ENCODE peak calls at places on chromosome 1, in eight cellular contexts. One of them, this sample, is unnamed.

GRCh38 chr1:14238472-14239059 is 359.9 kb upstream of the KAZN start:
- DNase-seq in AG10803: no peak
- DNase-seq in stomach: peak
- DNase-seq in mammary epithelial cell: no peak
- DNase-seq in glutamatergic neuron: no peak
- DNase-seq in thoracic aorta: peak
- DNase-seq in omental fat pad: no peak
- DNase-seq in left lung: peak
- DNase-seq in this sample: no peak

GRCh38 chr1:246795094-246795671 is 71.0 kb downstream of the SCCPDH start:
- DNase-seq in thoracic aorta: no peak
- DNase-seq in glutamatergic neuron: no peak
- DNase-seq in AG10803: no peak
- DNase-seq in mammary epithelial cell: no peak
- DNase-seq in stomach: no peak
- DNase-seq in left lung: no peak
- DNase-seq in omental fat pad: no peak
- DNase-seq in this sample: no peak

GRCh38 chr1:161726631-161727342 is 5.4 kb downstream of the FCRLB start:
- DNase-seq in omental fat pad: peak
- DNase-seq in AG10803: peak
- DNase-seq in thoracic aorta: peak
- DNase-seq in glutamatergic neuron: peak
- DNase-seq in left lung: peak
- DNase-seq in stomach: peak
- DNase-seq in mammary epithelial cell: peak
- DNase-seq in this sample: peak

GRCh38 chr1:119008483-119009299 is 20.5 kb upstream of the TBX15 start:
- DNase-seq in mammary epithelial cell: peak
- DNase-seq in thoracic aorta: no peak
- DNase-seq in omental fat pad: no peak
- DNase-seq in stomach: no peak
- DNase-seq in left lung: no peak
- DNase-seq in AG10803: peak
- DNase-seq in glutamatergic neuron: no peak
- DNase-seq in this sample: no peak

GRCh38 chr1:54255026-54255425 is 55.1 kb downstream of the MRPL37 start:
- DNase-seq in glutamatergic neuron: no peak
- DNase-seq in omental fat pad: no peak
- DNase-seq in thoracic aorta: no peak
- DNase-seq in mammary epithelial cell: no peak
- DNase-seq in stomach: no peak
- DNase-seq in AG10803: peak
- DNase-seq in left lung: no peak
- DNase-seq in this sample: no peak

GRCh38 chr1:155070721-155071556 is 7.4 kb downstream of the EFNA4 start:
- DNase-seq in omental fat pad: peak
- DNase-seq in stomach: peak
- DNase-seq in AG10803: peak
- DNase-seq in left lung: peak
- DNase-seq in glutamatergic neuron: peak
- DNase-seq in mammary epithelial cell: no peak
- DNase-seq in thoracic aorta: peak
- DNase-seq in this sample: peak

GRCh38 chr1:100896481-100896982 is 642 bp downstream of the SLC30A7 start:
- DNase-seq in stomach: peak
- DNase-seq in omental fat pad: no peak
- DNase-seq in AG10803: peak
- DNase-seq in glutamatergic neuron: no peak
- DNase-seq in mammary epithelial cell: peak
- DNase-seq in left lung: no peak
- DNase-seq in thoracic aorta: no peak
- DNase-seq in this sample: no peak

GRCh38 chr1:171800342-171800741 is 18.9 kb downstream of the METTL13 start:
- DNase-seq in omental fat pad: no peak
- DNase-seq in thoracic aorta: no peak
- DNase-seq in glutamatergic neuron: no peak
- DNase-seq in left lung: no peak
- DNase-seq in AG10803: no peak
- DNase-seq in stomach: no peak
- DNase-seq in mammary epithelial cell: no peak
- DNase-seq in this sample: no peak

GRCh38 chr1:239732770-239733169 is 346.4 kb downstream of the CHRM3 start:
- DNase-seq in omental fat pad: no peak
- DNase-seq in stomach: no peak
- DNase-seq in AG10803: no peak
- DNase-seq in left lung: no peak
- DNase-seq in mammary epithelial cell: no peak
- DNase-seq in glutamatergic neuron: no peak
- DNase-seq in thoracic aorta: no peak
- DNase-seq in this sample: no peak

GRCh38 chr1:19606817-19607706 is 37.0 kb upstream of the NBL1 start:
- DNase-seq in mammary epithelial cell: no peak
- DNase-seq in stomach: no peak
- DNase-seq in left lung: no peak
- DNase-seq in glutamatergic neuron: no peak
- DNase-seq in omental fat pad: no peak
- DNase-seq in AG10803: peak
- DNase-seq in thoracic aorta: no peak
- DNase-seq in this sample: no peak

GRCh38 chr1:155304558-155305063 is 3.4 kb upstream of the PKLR start:
- DNase-seq in omental fat pad: no peak
- DNase-seq in glutamatergic neuron: no peak
- DNase-seq in AG10803: no peak
- DNase-seq in mammary epithelial cell: no peak
- DNase-seq in stomach: no peak
- DNase-seq in thoracic aorta: no peak
- DNase-seq in left lung: no peak
- DNase-seq in this sample: no peak

GRCh38 chr1:228275435-228276342 is 67.8 kb downstream of the OBSCN start:
- DNase-seq in mammary epithelial cell: peak
- DNase-seq in stomach: peak
- DNase-seq in omental fat pad: peak
- DNase-seq in thoracic aorta: peak
- DNase-seq in glutamatergic neuron: peak
- DNase-seq in AG10803: peak
- DNase-seq in left lung: peak
- DNase-seq in this sample: peak

GRCh38 chr1:56436912-56437403 is 142.4 kb downstream of the PLPP3 start:
- DNase-seq in left lung: no peak
- DNase-seq in glutamatergic neuron: peak
- DNase-seq in mammary epithelial cell: no peak
- DNase-seq in AG10803: no peak
- DNase-seq in thoracic aorta: no peak
- DNase-seq in stomach: no peak
- DNase-seq in omental fat pad: no peak
- DNase-seq in this sample: no peak

GRCh38 chr1:153390938-153391710 is at the start of gene S100A8:
- DNase-seq in stomach: peak
- DNase-seq in thoracic aorta: no peak
- DNase-seq in glutamatergic neuron: no peak
- DNase-seq in AG10803: no peak
- DNase-seq in left lung: peak
- DNase-seq in mammary epithelial cell: peak
- DNase-seq in omental fat pad: no peak
- DNase-seq in this sample: no peak

GRCh38 chr1:53316742-53317650 is 10.9 kb downstream of the LRP8 start:
- DNase-seq in glutamatergic neuron: peak
- DNase-seq in mammary epithelial cell: no peak
- DNase-seq in omental fat pad: no peak
- DNase-seq in thoracic aorta: no peak
- DNase-seq in stomach: no peak
- DNase-seq in left lung: no peak
- DNase-seq in AG10803: no peak
- DNase-seq in this sample: no peak

GRCh38 chr1:115524211-115524610 is 117.6 kb upstream of the VANGL1 start:
- DNase-seq in mammary epithelial cell: peak
- DNase-seq in omental fat pad: no peak
- DNase-seq in thoracic aorta: no peak
- DNase-seq in left lung: no peak
- DNase-seq in stomach: no peak
- DNase-seq in AG10803: no peak
- DNase-seq in glutamatergic neuron: no peak
- DNase-seq in this sample: no peak

DNA sequence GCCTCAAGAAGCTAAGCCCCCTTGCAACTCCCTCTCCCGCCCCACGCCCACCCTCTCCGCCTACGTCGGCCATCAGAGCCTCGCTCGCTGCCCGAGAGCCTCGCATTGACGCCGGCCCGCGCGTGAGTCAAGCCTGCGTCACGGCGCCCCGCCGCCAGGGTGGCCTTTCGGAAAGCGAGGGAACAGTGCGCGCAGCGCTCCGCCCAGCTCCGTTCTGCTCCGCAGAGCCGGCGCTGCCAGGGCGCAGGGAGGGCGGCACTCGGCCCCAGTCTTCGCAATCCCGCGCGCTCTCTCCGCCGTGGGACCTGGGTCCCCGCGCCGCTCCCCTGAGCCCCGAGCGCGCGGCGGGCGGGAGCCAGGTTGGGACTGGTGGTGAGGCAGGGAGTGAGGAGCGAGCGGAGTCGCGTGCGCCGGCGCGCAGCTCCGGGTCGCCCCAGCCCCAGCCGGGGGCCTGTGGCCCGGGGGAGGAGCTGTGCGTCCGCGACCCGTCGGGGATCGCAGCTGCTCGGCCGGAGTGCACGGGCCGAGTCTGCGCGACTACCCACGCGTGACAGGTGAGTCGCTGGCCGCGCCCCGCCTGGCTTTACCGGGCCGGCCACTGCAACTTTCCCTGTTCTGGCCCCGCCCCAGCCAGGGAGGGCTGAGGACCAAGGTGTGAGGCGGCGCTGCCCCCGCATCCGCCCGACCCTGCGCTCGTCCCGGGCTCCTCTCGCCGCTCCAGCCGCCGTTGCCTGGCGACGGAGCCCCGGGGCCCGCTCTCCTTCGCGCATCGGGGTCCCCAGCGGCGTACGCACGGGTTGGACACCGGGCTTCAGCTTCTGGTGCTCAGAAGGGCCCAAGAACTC is at the start of gene SLC6A17:
- DNase-seq in mammary epithelial cell: peak
- DNase-seq in left lung: no peak
- DNase-seq in thoracic aorta: no peak
- DNase-seq in omental fat pad: no peak
- DNase-seq in glutamatergic neuron: peak
- DNase-seq in AG10803: peak
- DNase-seq in stomach: no peak
- DNase-seq in this sample: no peak
- TF ChIP-seq CTCF in mammary epithelial cell: no peak
- TF ChIP-seq CTCF in left lung: no peak
- TF ChIP-seq CTCF in thoracic aorta: no peak
- TF ChIP-seq CTCF in omental fat pad: no peak
- TF ChIP-seq CTCF in glutamatergic neuron: peak
- TF ChIP-seq CTCF in AG10803: peak
- TF ChIP-seq CTCF in stomach: no peak
- TF ChIP-seq CTCF in this sample: peak

DNA sequence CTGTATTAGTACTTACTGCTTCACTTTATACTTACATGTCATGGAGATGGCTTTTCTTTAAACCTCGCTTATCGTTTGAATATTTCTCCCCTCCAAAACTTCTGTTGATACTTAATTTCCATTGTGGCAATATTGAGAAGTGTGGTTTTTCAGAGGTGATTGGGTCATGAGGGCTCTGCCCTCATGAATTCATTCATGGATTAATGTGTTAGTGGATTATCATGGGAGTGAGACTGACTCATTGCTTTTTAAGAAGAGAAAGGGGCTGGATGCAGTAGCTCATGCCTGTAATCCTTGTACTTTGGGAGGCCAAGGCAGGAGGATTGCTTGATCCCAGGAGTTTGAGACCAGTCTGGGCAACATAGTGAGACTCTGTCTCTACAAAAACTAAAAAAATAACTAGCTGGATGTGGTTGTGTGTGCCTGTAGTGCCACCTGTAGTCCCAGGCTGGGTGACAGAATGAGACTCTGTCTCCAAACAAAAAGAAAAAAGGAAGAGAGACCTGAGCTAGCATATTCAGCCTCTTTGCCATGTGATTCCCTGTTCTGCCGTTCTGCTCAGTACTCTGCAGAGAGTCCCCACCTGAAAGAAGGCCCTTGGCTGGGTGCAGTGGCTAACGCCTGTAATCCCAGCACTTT is 30.2 kb downstream of the RABGAP1L start:
- DNase-seq in mammary epithelial cell: no peak
- DNase-seq in omental fat pad: no peak
- DNase-seq in left lung: no peak
- DNase-seq in glutamatergic neuron: no peak
- DNase-seq in thoracic aorta: no peak
- DNase-seq in stomach: no peak
- DNase-seq in AG10803: no peak
- DNase-seq in this sample: no peak
- TF ChIP-seq CTCF in mammary epithelial cell: no peak
- TF ChIP-seq CTCF in omental fat pad: no peak
- TF ChIP-seq CTCF in left lung: no peak
- TF ChIP-seq CTCF in glutamatergic neuron: no peak
- TF ChIP-seq CTCF in thoracic aorta: no peak
- TF ChIP-seq CTCF in stomach: no peak
- TF ChIP-seq CTCF in AG10803: no peak
- TF ChIP-seq CTCF in this sample: no peak

DNA sequence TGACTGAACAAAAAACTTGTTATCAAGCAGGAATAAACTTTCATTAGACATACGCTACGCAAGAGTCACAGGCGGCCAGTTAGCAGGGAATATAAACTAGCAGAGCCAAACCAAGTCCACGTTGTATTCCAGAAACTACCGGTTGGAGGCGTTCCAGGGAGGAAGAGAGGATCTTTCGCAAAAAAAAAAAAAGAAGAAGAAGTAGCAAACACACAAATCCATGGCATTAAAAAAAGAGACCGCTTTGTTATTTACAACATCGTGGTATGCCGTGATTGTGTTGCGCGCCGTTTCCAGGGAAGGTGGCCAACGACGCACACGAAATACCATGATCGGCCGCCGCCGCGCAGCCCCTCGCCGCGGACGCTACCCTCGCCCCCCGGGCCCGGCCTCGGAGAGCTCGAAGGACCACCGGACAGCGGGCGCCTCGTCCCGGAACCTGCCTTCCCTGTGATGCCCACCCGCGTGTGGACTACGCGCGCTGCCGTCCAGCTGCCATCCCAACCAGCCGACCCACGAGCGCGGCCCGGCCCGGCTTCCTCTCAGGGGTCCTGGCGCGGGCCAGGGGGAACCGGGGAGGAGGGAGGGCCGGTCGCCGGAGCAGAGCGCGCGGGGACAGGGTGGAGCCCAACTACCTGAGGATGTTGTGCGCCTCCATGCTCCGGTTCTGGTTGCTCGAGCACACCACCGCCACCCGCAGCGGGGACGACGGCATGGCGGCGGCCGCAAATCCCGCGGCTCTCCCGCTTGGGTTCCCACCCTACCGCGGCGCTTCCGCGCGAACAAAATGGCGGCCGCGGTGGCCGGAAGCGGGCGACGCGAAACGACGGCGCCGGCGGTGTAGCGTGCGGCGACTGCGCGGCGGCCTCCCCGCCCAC is 581 bp downstream of the SSU72 start:
- DNase-seq in thoracic aorta: no peak
- DNase-seq in mammary epithelial cell: peak
- DNase-seq in stomach: no peak
- DNase-seq in omental fat pad: no peak
- DNase-seq in glutamatergic neuron: peak
- DNase-seq in left lung: peak
- DNase-seq in AG10803: peak
- DNase-seq in this sample: peak
- TF ChIP-seq CTCF in thoracic aorta: no peak
- TF ChIP-seq CTCF in mammary epithelial cell: peak
- TF ChIP-seq CTCF in stomach: no peak
- TF ChIP-seq CTCF in omental fat pad: no peak
- TF ChIP-seq CTCF in glutamatergic neuron: peak
- TF ChIP-seq CTCF in left lung: no peak
- TF ChIP-seq CTCF in AG10803: peak
- TF ChIP-seq CTCF in this sample: no peak

GRCh38 chr1:235679644-235680043 is 30.1 kb upstream of the GNG4 start:
- DNase-seq in stomach: no peak
- DNase-seq in glutamatergic neuron: no peak
- DNase-seq in AG10803: no peak
- DNase-seq in mammary epithelial cell: no peak
- DNase-seq in left lung: no peak
- DNase-seq in thoracic aorta: no peak
- DNase-seq in omental fat pad: no peak
- DNase-seq in this sample: no peak
- TF ChIP-seq CTCF in stomach: no peak
- TF ChIP-seq CTCF in glutamatergic neuron: no peak
- TF ChIP-seq CTCF in AG10803: no peak
- TF ChIP-seq CTCF in mammary epithelial cell: no peak
- TF ChIP-seq CTCF in left lung: no peak
- TF ChIP-seq CTCF in thoracic aorta: no peak
- TF ChIP-seq CTCF in omental fat pad: no peak
- TF ChIP-seq CTCF in this sample: no peak

This sample was measured in mesothelial cell of epicardium.